ENCODE peak calls at places on chromosomes 7 and 10, in ten cellular contexts. S is GM12878, Z is HCT116, R is stomach, F is spleen, N is HepG2, M is GM23338, C is K562, E is Panc1, V is SK-N-SH. L is an unnamed sample.
A peak's percentile ranks its signal among the peaks of the same experiment; 100 is the strongest.

GRCh38 chr7:16712916-16713315 is 40.6 kb upstream of the TSPAN13 start:
- DNase-seq in S (no peak), Z (no peak), R (no peak), F (no peak), N (no peak), M (no peak), C (no peak), E (no peak), V (no peak), L (no peak)

GRCh38 chr10:69215405-69216176 is 4.5 kb upstream of the HKDC1 start:
- DNase-seq in S (no peak), Z (no peak), R (no peak), F (no peak), N (no peak), M (no peak), C (peak; percentile 25), E (no peak), V (no peak), L (no peak)

GRCh38 chr7:38862666-38863065 is 46.3 kb downstream of the VPS41 start:
- DNase-seq in S (no peak), Z (no peak), R (no peak), F (no peak), N (no peak), M (no peak), C (no peak), E (no peak), V (no peak), L (no peak)

GRCh38 chr7:80764132-80764531 is 125.7 kb downstream of the CD36 start:
- DNase-seq in S (no peak), Z (no peak), R (no peak), F (no peak), N (no peak), M (peak; percentile 85), C (no peak), E (no peak), V (no peak), L (no peak)

GRCh38 chr10:104630731-104631130 is 10.4 kb upstream of the SORCS3 start:
- DNase-seq in S (no peak), Z (no peak), R (no peak), F (peak; percentile 63), N (no peak), M (no peak), C (no peak), E (no peak), V (no peak), L (no peak)

GRCh38 chr10:35466661-35467060 is 130.4 kb downstream of the CCNY start:
- DNase-seq in S (no peak), Z (no peak), R (no peak), F (no peak), N (no peak), M (no peak), C (no peak), E (no peak), V (no peak), L (no peak)

GRCh38 chr10:104981995-104982394 is 340.9 kb downstream of the SORCS3 start:
- DNase-seq in S (no peak), Z (no peak), R (no peak), F (no peak), N (no peak), M (no peak), C (no peak), E (no peak), V (no peak), L (no peak)

GRCh38 chr7:13061115-13061514 is 373.7 kb downstream of the ARL4A start:
- DNase-seq in S (no peak), Z (no peak), R (no peak), F (no peak), N (no peak), M (no peak), C (no peak), E (no peak), V (no peak), L (no peak)

GRCh38 chr7:3200504-3200903 is 100.5 kb upstream of the SDK1 start:
- DNase-seq in S (no peak), Z (peak; percentile 12), R (peak; percentile 32), F (peak; percentile 20), N (peak; percentile 65), M (peak; percentile 77), C (peak; percentile 10), E (no peak), V (peak; percentile 53), L (peak; percentile 18)

GRCh38 chr7:47578581-47579270 is 3.2 kb downstream of the TNS3 start:
- DNase-seq in S (no peak), Z (no peak), R (no peak), F (no peak), N (peak; percentile 62), M (no peak), C (no peak), E (no peak), V (no peak), L (no peak)

GRCh38 chr10:13632407-13632806 is 45.6 kb downstream of the PRPF18 start:
- DNase-seq in S (no peak), Z (no peak), R (no peak), F (no peak), N (no peak), M (no peak), C (no peak), E (no peak), V (no peak), L (no peak)

GRCh38 chr7:42922017-42922753 is 9.8 kb downstream of the PSMA2 start:
- DNase-seq in S (no peak), Z (no peak), R (no peak), F (no peak), N (no peak), M (no peak), C (no peak), E (no peak), V (no peak), L (no peak)
- H3K36me3 ChIP-seq in S (peaks cover 26% of the 10 kb centered on the region), Z (peaks cover 73% of the 10 kb centered on the region), R (peaks cover 100% of the 10 kb centered on the region), F (peaks cover 2% of the 10 kb centered on the region), N (peaks cover 80% of the 10 kb centered on the region), M (peaks cover 79% of the 10 kb centered on the region), C (peaks cover 91% of the 10 kb centered on the region), E (peaks cover 72% of the 10 kb centered on the region), V (peaks cover 85% of the 10 kb centered on the region), L (peaks cover 86% of the 10 kb centered on the region)

GRCh38 chr7:74038194-74038961 is 10.4 kb downstream of the ELN start:
- DNase-seq in S (no peak), Z (no peak), R (no peak), F (no peak), N (no peak), M (no peak), C (no peak), E (no peak), V (no peak), L (no peak)
- H3K4me3 ChIP-seq in S (no peak overlapping the region), Z (no peak overlapping the region), R (no peak overlapping the region), F (no peak overlapping the region), N (no peak overlapping the region), M (no peak overlapping the region), C (no peak overlapping the region), E (no peak overlapping the region), V (no peak overlapping the region), L (no peak overlapping the region)

DNA sequence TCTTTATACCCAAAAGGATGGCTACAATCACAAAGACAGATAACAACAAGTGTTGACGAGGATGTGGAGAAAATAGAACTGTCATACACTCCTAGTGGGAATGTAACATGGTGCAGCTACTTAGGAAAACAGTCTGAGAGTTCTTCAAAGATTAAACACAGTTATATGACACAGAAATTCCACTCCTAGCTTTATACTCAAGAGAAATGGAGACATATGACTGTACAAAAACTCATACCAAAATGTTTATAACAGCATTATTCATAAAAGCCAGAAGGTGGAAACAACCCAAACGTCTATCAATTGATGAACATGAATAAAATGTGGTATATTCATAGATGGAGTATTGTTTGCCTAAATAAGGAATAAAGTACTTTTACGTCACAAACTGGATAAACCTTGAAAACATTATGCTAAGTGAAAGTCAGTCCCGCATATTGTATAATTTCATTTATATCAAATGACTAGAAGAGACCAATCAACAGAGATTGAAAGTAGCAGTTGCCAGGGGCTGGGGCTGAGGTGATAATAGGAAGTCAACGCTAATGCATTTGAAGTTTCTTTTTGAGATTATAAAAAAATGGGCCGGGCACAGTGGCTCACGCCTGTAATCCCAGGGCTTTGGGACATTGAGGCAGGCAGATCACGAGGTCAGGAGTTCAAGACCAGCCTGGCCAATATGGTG is 61.6 kb upstream of the SRPK2 start:
- DNase-seq in S (no peak), Z (no peak), R (no peak), F (no peak), N (no peak), M (no peak), C (no peak), E (no peak), V (no peak), L (no peak)
- TF ChIP-seq POLR2AphosphoS5 in S (no peak), Z (no peak), R (no peak), F (no peak), N (no peak), M (no peak), C (no peak), E (no peak), V (no peak), L (no peak)

GRCh38 chr7:1641661-1642260 is 28.3 kb upstream of the ELFN1 start:
- DNase-seq in S (no peak), Z (no peak), R (no peak), F (no peak), N (no peak), M (no peak), C (no peak), E (no peak), V (no peak), L (no peak)

GRCh38 chr7:1644341-1645070 is 25.6 kb upstream of the ELFN1 start:
- DNase-seq in S (no peak), Z (no peak), R (no peak), F (peak; percentile 56), N (peak; percentile 41), M (no peak), C (peak; percentile 51), E (no peak), V (no peak), L (no peak)

GRCh38 chr7:1645071-1646015 is 24.7 kb upstream of the ELFN1 start:
- DNase-seq in S (no peak), Z (no peak), R (no peak), F (peak; percentile 71), N (no peak), M (no peak), C (no peak), E (no peak), V (no peak), L (no peak)

GRCh38 chr7:1642291-1642728 is 27.8 kb upstream of the ELFN1 start:
- DNase-seq in S (no peak), Z (no peak), R (no peak), F (no peak), N (no peak), M (no peak), C (peak; percentile 66), E (no peak), V (no peak), L (no peak)

DNA sequence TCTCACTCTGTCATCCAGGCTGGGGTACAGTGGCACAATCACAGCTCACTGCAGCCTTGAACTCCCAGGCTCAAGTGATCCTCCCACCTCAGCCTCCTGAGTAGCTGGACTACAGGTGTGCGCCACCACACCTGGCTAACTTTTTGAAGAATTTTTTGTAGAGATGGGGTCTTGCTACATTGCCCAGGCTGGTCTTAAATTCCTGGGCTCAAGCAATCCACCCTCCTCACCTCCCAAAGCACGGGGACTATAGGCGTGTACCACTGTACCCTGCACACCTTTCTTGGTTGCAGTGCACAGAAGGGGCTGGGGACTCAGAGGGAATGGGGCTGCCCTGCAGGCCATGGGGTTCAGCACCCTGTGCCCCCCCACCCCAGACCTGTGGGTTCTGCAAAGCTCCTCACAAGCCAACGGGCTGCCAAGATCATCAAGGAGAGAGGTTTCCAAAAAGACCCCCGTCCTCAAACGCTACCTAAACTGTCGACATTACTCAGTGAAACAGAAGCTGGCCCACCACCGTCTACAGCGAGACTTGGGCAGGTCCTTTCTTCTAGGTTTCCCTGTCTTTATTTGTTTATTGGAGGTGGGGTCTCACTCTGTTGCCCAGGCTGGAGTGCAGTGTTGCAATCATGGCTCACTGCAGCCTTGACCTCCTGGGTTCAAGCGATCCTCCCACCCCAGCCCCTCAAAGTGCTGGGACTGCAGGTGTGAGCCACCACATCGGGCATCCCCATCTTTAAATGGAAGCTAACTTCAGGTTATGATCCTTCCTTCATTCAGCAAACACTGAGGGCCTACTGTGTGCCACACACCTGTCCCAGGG is 26.6 kb upstream of the ELFN1 start:
- DNase-seq in S (no peak), Z (no peak), R (no peak), F (no peak), N (no peak), M (no peak), C (no peak), E (no peak), V (no peak), L (no peak)
- H3K36me3 ChIP-seq in S (no peaks in the 10 kb centered on the region), Z (no peaks in the 10 kb centered on the region), R (no peaks in the 10 kb centered on the region), F (no peaks in the 10 kb centered on the region), N (no peaks in the 10 kb centered on the region), M (no peaks in the 10 kb centered on the region), C (no peaks in the 10 kb centered on the region), E (no peaks in the 10 kb centered on the region), V (no peaks in the 10 kb centered on the region), L (no peaks in the 10 kb centered on the region)